ENCODE peak calls at places on chromosomes 2 and 18, in nine cellular contexts. One of them, this sample, is unnamed.

GRCh38 chr18:58896268-58896667 is 31.6 kb downstream of the ZNF532 start:
- DNase-seq in choroid plexus epithelial cell: no peak
- DNase-seq in WTC11: no peak
- DNase-seq in MM.1S: no peak
- DNase-seq in HCT116: no peak
- DNase-seq in body of pancreas: no peak
- DNase-seq in cardiac muscle cell: no peak
- DNase-seq in tibial artery: no peak
- DNase-seq in chondrocyte: no peak
- DNase-seq in this sample: no peak

GRCh38 chr2:207394203-207394741 is 135.5 kb upstream of the CREB1 start:
- DNase-seq in tibial artery: no peak
- DNase-seq in body of pancreas: no peak
- DNase-seq in MM.1S: no peak
- DNase-seq in cardiac muscle cell: no peak
- DNase-seq in chondrocyte: no peak
- DNase-seq in HCT116: no peak
- DNase-seq in choroid plexus epithelial cell: peak
- DNase-seq in WTC11: no peak
- DNase-seq in this sample: no peak

GRCh38 chr2:167383610-167384194 is 495.4 kb downstream of the XIRP2 start:
- DNase-seq in choroid plexus epithelial cell: no peak
- DNase-seq in tibial artery: no peak
- DNase-seq in HCT116: no peak
- DNase-seq in chondrocyte: no peak
- DNase-seq in body of pancreas: no peak
- DNase-seq in MM.1S: no peak
- DNase-seq in WTC11: no peak
- DNase-seq in cardiac muscle cell: no peak
- DNase-seq in this sample: no peak

GRCh38 chr18:41613210-41613609 is 341.8 kb upstream of the PIK3C3 start:
- DNase-seq in WTC11: no peak
- DNase-seq in choroid plexus epithelial cell: no peak
- DNase-seq in tibial artery: no peak
- DNase-seq in body of pancreas: no peak
- DNase-seq in chondrocyte: no peak
- DNase-seq in cardiac muscle cell: peak
- DNase-seq in HCT116: no peak
- DNase-seq in MM.1S: no peak
- DNase-seq in this sample: no peak

GRCh38 chr2:15584767-15585469 is 6.8 kb upstream of the DDX1 start:
- DNase-seq in MM.1S: no peak
- DNase-seq in choroid plexus epithelial cell: peak
- DNase-seq in cardiac muscle cell: no peak
- DNase-seq in WTC11: no peak
- DNase-seq in HCT116: no peak
- DNase-seq in tibial artery: no peak
- DNase-seq in body of pancreas: no peak
- DNase-seq in chondrocyte: no peak
- DNase-seq in this sample: no peak

GRCh38 chr2:117411983-117412382 is 402.5 kb upstream of the DDX18 start:
- DNase-seq in body of pancreas: no peak
- DNase-seq in WTC11: no peak
- DNase-seq in chondrocyte: no peak
- DNase-seq in MM.1S: no peak
- DNase-seq in cardiac muscle cell: no peak
- DNase-seq in choroid plexus epithelial cell: no peak
- DNase-seq in tibial artery: no peak
- DNase-seq in HCT116: no peak
- DNase-seq in this sample: no peak

GRCh38 chr2:24076849-24077534 is 866 bp upstream of the SF3B6 start:
- DNase-seq in cardiac muscle cell: peak
- DNase-seq in HCT116: no peak
- DNase-seq in body of pancreas: no peak
- DNase-seq in WTC11: no peak
- DNase-seq in tibial artery: peak
- DNase-seq in MM.1S: peak
- DNase-seq in chondrocyte: no peak
- DNase-seq in choroid plexus epithelial cell: peak
- DNase-seq in this sample: peak

GRCh38 chr2:241254904-241255351 is 60.5 kb downstream of the HDLBP start:
- DNase-seq in tibial artery: no peak
- DNase-seq in chondrocyte: no peak
- DNase-seq in HCT116: no peak
- DNase-seq in cardiac muscle cell: no peak
- DNase-seq in MM.1S: no peak
- DNase-seq in WTC11: no peak
- DNase-seq in body of pancreas: peak
- DNase-seq in choroid plexus epithelial cell: no peak
- DNase-seq in this sample: no peak

GRCh38 chr18:54149078-54149697 is 75.3 kb downstream of the MBD2 start:
- DNase-seq in MM.1S: no peak
- DNase-seq in cardiac muscle cell: no peak
- DNase-seq in body of pancreas: peak
- DNase-seq in chondrocyte: no peak
- DNase-seq in WTC11: no peak
- DNase-seq in tibial artery: peak
- DNase-seq in HCT116: peak
- DNase-seq in choroid plexus epithelial cell: peak
- DNase-seq in this sample: no peak

GRCh38 chr18:79754831-79755351 is 42.8 kb upstream of the KCNG2 start:
- DNase-seq in WTC11: no peak
- DNase-seq in chondrocyte: no peak
- DNase-seq in MM.1S: no peak
- DNase-seq in choroid plexus epithelial cell: no peak
- DNase-seq in HCT116: no peak
- DNase-seq in cardiac muscle cell: no peak
- DNase-seq in tibial artery: no peak
- DNase-seq in body of pancreas: no peak
- DNase-seq in this sample: no peak

GRCh38 chr2:235666240-235666781 is 172.5 kb downstream of the AGAP1 start:
- DNase-seq in chondrocyte: no peak
- DNase-seq in MM.1S: peak
- DNase-seq in HCT116: peak
- DNase-seq in body of pancreas: peak
- DNase-seq in choroid plexus epithelial cell: peak
- DNase-seq in tibial artery: no peak
- DNase-seq in WTC11: no peak
- DNase-seq in cardiac muscle cell: peak
- DNase-seq in this sample: peak

GRCh38 chr2:54767921-54768320 is 44.5 kb downstream of the EML6 start:
- DNase-seq in WTC11: no peak
- DNase-seq in cardiac muscle cell: no peak
- DNase-seq in choroid plexus epithelial cell: peak
- DNase-seq in HCT116: no peak
- DNase-seq in MM.1S: peak
- DNase-seq in body of pancreas: no peak
- DNase-seq in chondrocyte: no peak
- DNase-seq in tibial artery: no peak
- DNase-seq in this sample: no peak

GRCh38 chr2:98412751-98413445 is 31.8 kb upstream of the INPP4A start:
- DNase-seq in body of pancreas: peak
- DNase-seq in cardiac muscle cell: peak
- DNase-seq in tibial artery: no peak
- DNase-seq in MM.1S: peak
- DNase-seq in WTC11: no peak
- DNase-seq in choroid plexus epithelial cell: peak
- DNase-seq in HCT116: peak
- DNase-seq in chondrocyte: no peak
- DNase-seq in this sample: peak

GRCh38 chr2:241550616-241551580 is 7.6 kb upstream of the BOK start:
- DNase-seq in body of pancreas: no peak
- DNase-seq in HCT116: no peak
- DNase-seq in cardiac muscle cell: no peak
- DNase-seq in WTC11: no peak
- DNase-seq in tibial artery: no peak
- DNase-seq in chondrocyte: peak
- DNase-seq in MM.1S: no peak
- DNase-seq in choroid plexus epithelial cell: no peak
- DNase-seq in this sample: no peak

GRCh38 chr2:96927420-96928171 is 57.7 kb upstream of the SEMA4C start:
- DNase-seq in HCT116: no peak
- DNase-seq in MM.1S: no peak
- DNase-seq in chondrocyte: no peak
- DNase-seq in body of pancreas: peak
- DNase-seq in tibial artery: peak
- DNase-seq in WTC11: no peak
- DNase-seq in cardiac muscle cell: no peak
- DNase-seq in choroid plexus epithelial cell: no peak
- DNase-seq in this sample: no peak
- TF ChIP-seq CTCF in HCT116: no peak
- TF ChIP-seq CTCF in MM.1S: no peak
- TF ChIP-seq CTCF in chondrocyte: peak
- TF ChIP-seq CTCF in body of pancreas: peak
- TF ChIP-seq CTCF in tibial artery: peak
- TF ChIP-seq CTCF in WTC11: no peak
- TF ChIP-seq CTCF in cardiac muscle cell: no peak
- TF ChIP-seq CTCF in choroid plexus epithelial cell: no peak
- TF ChIP-seq CTCF in this sample: no peak

GRCh38 chr2:145731467-145731866 is 1211.5 kb upstream of the ZEB2 start:
- DNase-seq in chondrocyte: no peak
- DNase-seq in HCT116: no peak
- DNase-seq in body of pancreas: no peak
- DNase-seq in MM.1S: no peak
- DNase-seq in choroid plexus epithelial cell: no peak
- DNase-seq in WTC11: no peak
- DNase-seq in cardiac muscle cell: no peak
- DNase-seq in tibial artery: no peak
- DNase-seq in this sample: no peak

GRCh38 chr2:145741161-145741560 is 1221.2 kb upstream of the ZEB2 start:
- DNase-seq in body of pancreas: no peak
- DNase-seq in cardiac muscle cell: no peak
- DNase-seq in HCT116: no peak
- DNase-seq in choroid plexus epithelial cell: no peak
- DNase-seq in tibial artery: no peak
- DNase-seq in WTC11: no peak
- DNase-seq in MM.1S: no peak
- DNase-seq in chondrocyte: no peak
- DNase-seq in this sample: no peak

GRCh38 chr2:145740302-145740701 is 1220.4 kb upstream of the ZEB2 start:
- DNase-seq in choroid plexus epithelial cell: peak
- DNase-seq in WTC11: no peak
- DNase-seq in chondrocyte: no peak
- DNase-seq in body of pancreas: no peak
- DNase-seq in HCT116: no peak
- DNase-seq in cardiac muscle cell: no peak
- DNase-seq in MM.1S: no peak
- DNase-seq in tibial artery: no peak
- DNase-seq in this sample: no peak

GRCh38 chr2:145739679-145740078 is 1219.8 kb upstream of the ZEB2 start:
- DNase-seq in tibial artery: no peak
- DNase-seq in body of pancreas: no peak
- DNase-seq in HCT116: no peak
- DNase-seq in chondrocyte: no peak
- DNase-seq in cardiac muscle cell: no peak
- DNase-seq in choroid plexus epithelial cell: no peak
- DNase-seq in MM.1S: no peak
- DNase-seq in WTC11: no peak
- DNase-seq in this sample: no peak

GRCh38 chr2:145736901-145737300 is 1217.0 kb upstream of the ZEB2 start:
- DNase-seq in HCT116: no peak
- DNase-seq in WTC11: no peak
- DNase-seq in choroid plexus epithelial cell: peak
- DNase-seq in chondrocyte: no peak
- DNase-seq in cardiac muscle cell: no peak
- DNase-seq in MM.1S: no peak
- DNase-seq in tibial artery: no peak
- DNase-seq in body of pancreas: no peak
- DNase-seq in this sample: no peak
- TF ChIP-seq CTCF in HCT116: no peak
- TF ChIP-seq CTCF in WTC11: no peak
- TF ChIP-seq CTCF in choroid plexus epithelial cell: no peak
- TF ChIP-seq CTCF in chondrocyte: no peak
- TF ChIP-seq CTCF in cardiac muscle cell: no peak
- TF ChIP-seq CTCF in MM.1S: no peak
- TF ChIP-seq CTCF in tibial artery: no peak
- TF ChIP-seq CTCF in body of pancreas: no peak
- TF ChIP-seq CTCF in this sample: no peak

GRCh38 chr2:41870948-41871522 is 176.8 kb upstream of the PKDCC start:
- DNase-seq in MM.1S: no peak
- DNase-seq in choroid plexus epithelial cell: peak
- DNase-seq in HCT116: no peak
- DNase-seq in body of pancreas: no peak
- DNase-seq in cardiac muscle cell: peak
- DNase-seq in chondrocyte: no peak
- DNase-seq in tibial artery: peak
- DNase-seq in WTC11: peak
- DNase-seq in this sample: peak
- TF ChIP-seq CTCF in MM.1S: no peak
- TF ChIP-seq CTCF in choroid plexus epithelial cell: peak
- TF ChIP-seq CTCF in HCT116: no peak
- TF ChIP-seq CTCF in body of pancreas: no peak
- TF ChIP-seq CTCF in cardiac muscle cell: peak
- TF ChIP-seq CTCF in chondrocyte: peak
- TF ChIP-seq CTCF in tibial artery: peak
- TF ChIP-seq CTCF in WTC11: no peak
- TF ChIP-seq CTCF in this sample: peak

GRCh38 chr2:108855194-108855593 is 68.6 kb downstream of the CCDC138 start:
- DNase-seq in body of pancreas: no peak
- DNase-seq in HCT116: no peak
- DNase-seq in chondrocyte: no peak
- DNase-seq in cardiac muscle cell: no peak
- DNase-seq in choroid plexus epithelial cell: peak
- DNase-seq in MM.1S: peak
- DNase-seq in tibial artery: no peak
- DNase-seq in WTC11: no peak
- DNase-seq in this sample: no peak
- TF ChIP-seq CTCF in body of pancreas: peak
- TF ChIP-seq CTCF in HCT116: peak
- TF ChIP-seq CTCF in chondrocyte: peak
- TF ChIP-seq CTCF in cardiac muscle cell: no peak
- TF ChIP-seq CTCF in choroid plexus epithelial cell: peak
- TF ChIP-seq CTCF in MM.1S: peak
- TF ChIP-seq CTCF in tibial artery: no peak
- TF ChIP-seq CTCF in WTC11: no peak
- TF ChIP-seq CTCF in this sample: no peak

This sample was measured in endothelial cell.